ENCODE peak calls at places on chromosomes 16 and 17, in five cellular contexts. P, N, L, M and Q are unnamed samples.
A peak's percentile ranks its signal among the peaks of the same experiment; 100 is the strongest.

GRCh38 chr17:67376509-67376891 is 581 bp upstream of the PITPNC1 start:
- DNase-seq in P (no peak), N (no peak), L (no peak), M (no peak), Q (peak; percentile 39)

GRCh38 chr17:2402517-2402916 is 1.7 kb upstream of the MNT start:
- DNase-seq in P (no peak), N (no peak), L (no peak), M (no peak), Q (no peak)

GRCh38 chr17:48541036-48541573 is 3.8 kb downstream of the HOXB2 start:
- DNase-seq in P (no peak), N (no peak), L (no peak), M (no peak), Q (no peak)

GRCh38 chr16:76294691-76295214 is 17.6 kb downstream of the CNTNAP4 start:
- DNase-seq in P (no peak), N (no peak), L (no peak), M (no peak), Q (no peak)

GRCh38 chr16:67177743-67178699 is 5.7 kb downstream of the MATCAP1 start:
- DNase-seq in P (peak; percentile 65), N (peak; percentile 75), L (no peak), M (no peak), Q (no peak)

GRCh38 chr17:10041287-10041612 is 136.2 kb upstream of the RCVRN start:
- DNase-seq in P (no peak), N (no peak), L (no peak), M (no peak), Q (no peak)

GRCh38 chr16:84138824-84139627 is 6.0 kb downstream of the HSDL1 start:
- DNase-seq in P (no peak), N (peak; percentile 77), L (no peak), M (no peak), Q (peak; percentile 76)

GRCh38 chr16:30867747-30868146 is 26.1 kb downstream of the BCL7C start:
- DNase-seq in P (no peak), N (no peak), L (no peak), M (no peak), Q (no peak)

GRCh38 chr17:14015286-14015685 is 54.0 kb upstream of the COX10 start:
- DNase-seq in P (no peak), N (no peak), L (no peak), M (no peak), Q (no peak)

DNA sequence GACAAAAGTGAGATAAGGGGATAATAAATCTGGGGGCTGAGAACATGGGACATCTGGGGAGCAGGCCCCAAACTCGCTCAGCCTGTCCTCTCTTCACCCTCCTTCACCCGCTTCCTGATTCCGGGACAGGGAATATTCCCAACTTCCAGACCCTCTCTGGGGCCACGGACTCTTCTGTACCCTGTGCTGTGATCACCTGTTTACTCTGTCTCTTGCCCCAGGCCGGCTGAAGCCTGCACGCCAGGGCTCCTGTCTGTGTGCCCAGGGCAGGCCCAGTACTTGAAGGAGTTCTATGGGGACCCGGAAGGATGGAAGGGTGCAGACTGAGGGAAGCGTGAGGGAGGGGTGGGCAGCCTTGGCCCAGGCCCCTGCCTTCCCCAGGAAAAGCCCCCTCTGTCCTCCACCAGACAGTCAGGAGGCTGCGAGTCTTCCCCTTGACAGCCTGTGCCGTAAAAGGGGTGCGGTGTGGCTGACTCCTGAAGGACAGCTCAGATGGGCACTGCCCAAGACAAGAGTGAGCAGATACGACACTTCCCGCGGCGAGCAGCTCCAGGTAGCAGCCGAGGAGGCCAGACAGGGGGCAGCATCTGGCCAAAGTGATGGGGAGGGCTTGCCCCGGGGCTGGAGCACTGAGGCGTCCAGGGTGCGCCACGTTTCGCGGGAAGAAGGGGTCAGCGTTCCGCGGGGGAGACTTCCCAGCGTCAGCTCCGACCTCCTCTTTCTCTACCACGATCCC is 1.0 kb upstream of the CCNF start:
- DNase-seq in P (peak; percentile 26), N (no peak), L (no peak), M (no peak), Q (peak; percentile 57)
- TF ChIP-seq CTCF in P (no peak), N (no peak), L (no peak), M (peak; percentile 42), Q (peak; percentile 45)

DNA sequence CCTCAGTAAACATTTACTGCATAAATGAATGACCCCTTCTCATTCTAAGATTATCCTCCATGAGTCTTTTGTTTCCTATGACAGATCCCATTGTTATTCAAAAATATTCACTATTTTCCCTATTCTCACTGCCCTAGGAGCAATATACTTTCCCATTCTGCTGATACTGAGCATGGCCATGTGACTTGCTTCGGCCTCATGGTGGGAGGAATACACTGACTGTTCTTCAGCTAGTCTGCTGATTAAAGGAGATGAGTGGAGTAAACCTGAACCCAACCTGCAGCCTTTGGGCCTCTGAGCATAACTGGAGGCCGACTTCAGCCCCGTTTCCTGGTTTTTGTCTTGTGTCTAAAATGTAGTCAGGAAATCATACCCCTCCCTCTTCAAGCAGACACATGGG is 531.8 kb upstream of the SALL1 start:
- DNase-seq in P (no peak), N (no peak), L (no peak), M (no peak), Q (no peak)
- TF ChIP-seq CTCF in P (no peak), N (no peak), L (no peak), M (no peak), Q (no peak)

GRCh38 chr17:8082312-8082711 is 5.2 kb downstream of the ALOX12B start:
- DNase-seq in P (no peak), N (no peak), L (no peak), M (no peak), Q (no peak)

GRCh38 chr17:8080208-8080798 is 7.2 kb downstream of the ALOX12B start:
- DNase-seq in P (no peak), N (no peak), L (no peak), M (no peak), Q (no peak)

GRCh38 chr17:8080799-8081219 is 6.7 kb downstream of the ALOX12B start:
- DNase-seq in P (no peak), N (no peak), L (no peak), M (no peak), Q (no peak)

GRCh38 chr17:8081876-8082275 is 5.6 kb downstream of the ALOX12B start:
- DNase-seq in P (no peak), N (no peak), L (no peak), M (no peak), Q (no peak)

GRCh38 chr17:8079291-8080207 is 8.0 kb downstream of the ALOX12B start:
- DNase-seq in P (peak; percentile 68), N (peak; percentile 38), L (no peak), M (no peak), Q (peak; percentile 95)
- TF ChIP-seq CTCF in P (peak; percentile 97), N (peak; percentile 84), L (peak; percentile 89), M (peak; percentile 82), Q (peak; percentile 87)

GRCh38 chr16:29151317-29151716 is 166.5 kb downstream of the LAT start:
- DNase-seq in P (no peak), N (no peak), L (no peak), M (no peak), Q (no peak)
- TF ChIP-seq CTCF in P (no peak), N (no peak), L (no peak), M (no peak), Q (no peak)

DNA sequence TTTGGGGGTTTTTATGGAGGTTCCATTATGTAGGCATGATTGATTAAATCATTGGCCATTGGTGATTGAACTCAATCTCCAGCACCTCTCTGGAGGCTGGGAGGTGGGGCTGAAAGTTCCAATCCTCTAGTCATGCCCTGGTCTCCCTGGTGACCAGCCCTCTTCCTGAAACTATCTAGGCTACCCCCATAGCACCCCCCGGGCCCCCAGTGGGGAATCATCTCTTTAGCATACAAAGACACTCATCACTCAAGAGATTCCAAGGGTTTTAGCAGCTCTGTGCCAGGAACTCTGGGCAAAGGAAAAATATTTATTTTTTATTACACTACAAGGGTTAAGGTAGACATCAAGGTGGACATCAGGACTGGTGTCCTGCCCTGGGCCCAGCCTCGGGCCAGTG is 10.6 kb downstream of the SLC46A1 start:
- DNase-seq in P (no peak), N (no peak), L (no peak), M (no peak), Q (no peak)
- TF ChIP-seq CTCF in P (no peak), N (no peak), L (no peak), M (no peak), Q (no peak)

GRCh38 chr16:50123417-50123816 is 29.7 kb upstream of the TENT4B start:
- DNase-seq in P (no peak), N (no peak), L (no peak), M (no peak), Q (no peak)
- TF ChIP-seq CTCF in P (no peak), N (no peak), L (no peak), M (no peak), Q (no peak)

DNA sequence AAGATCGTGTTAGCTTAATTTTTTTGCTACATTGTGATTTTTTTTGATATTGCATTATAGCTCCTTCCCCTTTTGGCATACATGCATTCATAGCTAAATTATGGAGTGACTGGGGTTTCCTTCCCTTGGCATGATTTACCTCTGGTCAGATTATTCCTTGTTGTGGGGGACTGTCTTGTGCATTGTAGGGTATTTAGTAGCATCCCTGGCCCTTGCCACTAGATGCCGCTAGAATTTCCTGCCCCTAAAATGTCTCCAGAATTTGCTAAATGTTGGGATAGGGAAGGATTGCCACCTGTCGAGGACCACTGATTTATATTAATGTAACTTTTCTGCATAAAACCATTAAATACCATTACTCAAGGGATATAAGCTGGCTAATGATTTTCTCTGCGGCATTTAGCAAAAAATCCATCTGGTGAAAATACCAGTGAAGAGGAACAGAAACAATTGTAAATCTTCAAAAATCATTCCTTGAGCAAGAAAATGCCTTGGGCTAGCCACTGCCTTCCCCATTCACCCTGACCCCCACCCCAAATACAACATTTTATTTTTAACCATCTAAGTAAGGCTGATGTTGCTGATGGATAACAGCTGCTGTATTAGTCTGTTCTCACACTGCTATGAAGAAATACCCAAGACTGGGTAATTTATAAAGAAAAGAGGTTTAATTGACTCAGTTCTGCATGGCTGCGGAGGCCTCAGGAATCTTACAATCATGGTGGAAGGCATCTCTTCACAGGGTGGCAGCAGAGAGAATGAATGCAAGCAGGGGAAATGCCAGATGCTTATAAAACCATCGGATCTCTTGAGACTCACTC is 195.2 kb downstream of the MAP2K6 start:
- DNase-seq in P (no peak), N (peak; percentile 15), L (no peak), M (no peak), Q (no peak)
- TF ChIP-seq CTCF in P (peak; percentile 55), N (peak; percentile 47), L (no peak), M (peak; percentile 79), Q (peak; percentile 52)

GRCh38 chr17:16023881-16024280 is 24.3 kb downstream of the TTC19 start:
- DNase-seq in P (no peak), N (no peak), L (no peak), M (no peak), Q (no peak)

GRCh38 chr17:16026895-16027294 is 27.3 kb downstream of the TTC19 start:
- DNase-seq in P (no peak), N (no peak), L (no peak), M (no peak), Q (no peak)

GRCh38 chr17:16025202-16025601 is 25.6 kb downstream of the TTC19 start:
- DNase-seq in P (no peak), N (no peak), L (no peak), M (no peak), Q (no peak)

GRCh38 chr17:16033729-16034349 is 34.2 kb downstream of the TTC19 start:
- DNase-seq in P (no peak), N (no peak), L (no peak), M (no peak), Q (no peak)

GRCh38 chr17:16027708-16028584 is 28.3 kb downstream of the TTC19 start:
- DNase-seq in P (no peak), N (peak; percentile 41), L (no peak), M (peak; percentile 68), Q (peak; percentile 65)
- TF ChIP-seq CTCF in P (no peak), N (no peak), L (no peak), M (no peak), Q (no peak)

GRCh38 chr17:73782641-73783381 is 138.6 kb upstream of the SDK2 start:
- DNase-seq in P (no peak), N (no peak), L (no peak), M (no peak), Q (no peak)
- TF ChIP-seq CTCF in P (peak; percentile 28), N (no peak), L (no peak), M (no peak), Q (no peak)